ENCODE peak calls at places on chromosomes 4 and X, in five cellular contexts. H, S, Y, B and P are unnamed samples.

GRCh38 chr4:2352171-2352570 is 66.3 kb downstream of the ZFYVE28 start:
- DNase-seq in S (no peak), Y (no peak), B (no peak), H (no peak), P (peak)

GRCh38 chrX:50333308-50333707 is 128.7 kb downstream of the CCNB3 start:
- DNase-seq in Y (no peak), H (no peak), B (no peak), S (no peak), P (no peak)

GRCh38 chr4:28225005-28225404 is 1364.4 kb downstream of the STIM2 start:
- DNase-seq in H (peak), Y (peak), S (no peak), B (no peak), P (peak)

GRCh38 chr4:163558539-163559044 is 64.1 kb downstream of the TMA16 start:
- DNase-seq in Y (no peak), H (no peak), B (no peak), S (no peak), P (no peak)

GRCh38 chr4:169143335-169143734 is 127.4 kb downstream of the SH3RF1 start:
- DNase-seq in Y (no peak), H (no peak), S (no peak), B (no peak), P (no peak)

GRCh38 chr4:87901426-87901825 is 68.7 kb downstream of the MEPE start:
- DNase-seq in H (no peak), B (no peak), S (no peak), Y (no peak), P (no peak)

GRCh38 chrX:110026099-110026844 is 23.4 kb downstream of the TMEM164 start:
- DNase-seq in S (no peak), Y (no peak), B (no peak), H (no peak), P (no peak)

GRCh38 chrX:38232287-38232686 is 11.6 kb upstream of the SRPX start:
- DNase-seq in B (no peak), H (no peak), Y (no peak), S (no peak), P (no peak)

GRCh38 chrX:107429090-107429489 is 20.4 kb upstream of the FRMPD3 start:
- DNase-seq in S (peak), B (no peak), Y (no peak), H (peak), P (peak)

GRCh38 chr4:14575919-14576318 is 426.4 kb upstream of the CPEB2 start:
- DNase-seq in S (no peak), Y (no peak), H (no peak), B (no peak), P (no peak)

GRCh38 chrX:56726609-56727008 is 2.4 kb upstream of the NBDY start:
- DNase-seq in H (peak), S (peak), Y (peak), B (no peak), P (no peak)

GRCh38 chrX:7204619-7205018 is 56.7 kb upstream of the PUDP start:
- DNase-seq in B (no peak), Y (no peak), S (no peak), H (no peak), P (no peak)

GRCh38 chr4:87014284-87014782 is 79.5 kb downstream of the AFF1 start:
- DNase-seq in Y (no peak), S (no peak), H (no peak), B (no peak), P (no peak)

GRCh38 chrX:31832263-31832662 is 760.4 kb upstream of the FTHL17 start:
- DNase-seq in Y (no peak), B (no peak), H (no peak), S (no peak), P (no peak)

GRCh38 chr4:89765966-89766365 is 71.0 kb downstream of the SNCA start:
- DNase-seq in Y (no peak), B (no peak), S (no peak), H (no peak), P (no peak)

GRCh38 chr4:101356928-101357327 is 9.6 kb upstream of the PPP3CA start:
- DNase-seq in Y (no peak), B (no peak), S (peak), H (no peak), P (no peak)

GRCh38 chrX:39645059-39645895 is 452.5 kb downstream of the BCOR start:
- DNase-seq in H (no peak), Y (no peak), B (no peak), S (no peak), P (no peak)

GRCh38 chrX:100296183-100296753 is 113.8 kb downstream of the PCDH19 start:
- DNase-seq in B (no peak), H (peak), S (no peak), Y (no peak), P (peak)

GRCh38 chrX:54891573-54891972 is 29.1 kb upstream of the TRO start:
- DNase-seq in S (peak), B (no peak), H (peak), Y (peak), P (no peak)

GRCh38 chr4:66169341-66169740 is 499.1 kb upstream of the EPHA5 start:
- DNase-seq in H (peak), Y (peak), S (peak), B (no peak), P (no peak)

GRCh38 chr4:81466841-81467671 is 4.7 kb downstream of the RASGEF1B start:
- DNase-seq in H (no peak), Y (peak), S (peak), B (peak), P (peak)

GRCh38 chrX:153564047-153564606 is 34.8 kb downstream of the CCNQ start:
- DNase-seq in Y (no peak), H (no peak), B (no peak), S (peak), P (no peak)
- TF ChIP-seq SUZ12 in Y (no peak), H (no peak), B (no peak), S (no peak), P (no peak)

GRCh38 chr4:10917475-10918103 is 233.0 kb upstream of the CLNK start:
- DNase-seq in Y (no peak), S (no peak), H (no peak), B (no peak), P (no peak)
- TF ChIP-seq SUZ12 in Y (no peak), S (no peak), H (no peak), B (no peak), P (no peak)

DNA sequence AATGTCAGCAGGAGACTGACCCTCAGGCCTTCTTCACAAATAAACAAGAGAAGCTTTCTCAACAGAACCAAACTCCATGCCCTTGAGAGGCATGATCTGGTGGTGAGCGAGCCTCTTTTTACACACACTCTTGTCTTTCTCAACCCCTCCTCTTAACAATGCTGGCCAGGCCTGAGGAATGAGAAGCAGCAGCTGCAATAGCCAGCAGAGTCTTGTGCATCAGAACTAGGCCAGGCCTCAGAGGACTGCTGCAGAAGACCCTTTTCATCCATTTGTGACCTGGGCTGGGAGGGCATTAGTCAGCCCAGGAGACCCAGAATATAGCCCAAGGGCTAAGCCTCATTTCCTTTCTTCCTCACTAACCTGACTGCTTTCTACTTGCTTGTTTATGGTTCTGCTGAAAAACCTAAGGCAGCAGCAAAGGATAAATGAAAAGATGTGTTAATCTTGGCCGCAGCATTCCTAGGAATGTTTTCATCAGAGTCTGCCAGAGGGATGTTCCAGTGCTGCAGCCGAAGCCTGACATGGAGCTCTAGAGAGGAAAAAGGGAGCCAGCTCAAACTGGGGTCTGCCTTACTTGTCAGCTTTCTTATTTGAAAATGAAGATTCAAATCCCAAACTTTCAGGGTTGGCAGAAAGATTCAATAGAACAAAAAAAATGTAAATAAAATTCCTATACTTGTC is 254.7 kb upstream of the AR start:
- DNase-seq in Y (no peak), H (no peak), S (no peak), B (no peak), P (no peak)
- TF ChIP-seq SUZ12 in Y (no peak), H (no peak), S (no peak), B (no peak), P (no peak)

GRCh38 chr4:153119626-153120025 is 84.6 kb upstream of the TRIM2 start:
- DNase-seq in S (no peak), B (no peak), H (no peak), Y (no peak), P (no peak)
- TF ChIP-seq SUZ12 in S (no peak), B (no peak), H (no peak), Y (no peak), P (no peak)

DNA sequence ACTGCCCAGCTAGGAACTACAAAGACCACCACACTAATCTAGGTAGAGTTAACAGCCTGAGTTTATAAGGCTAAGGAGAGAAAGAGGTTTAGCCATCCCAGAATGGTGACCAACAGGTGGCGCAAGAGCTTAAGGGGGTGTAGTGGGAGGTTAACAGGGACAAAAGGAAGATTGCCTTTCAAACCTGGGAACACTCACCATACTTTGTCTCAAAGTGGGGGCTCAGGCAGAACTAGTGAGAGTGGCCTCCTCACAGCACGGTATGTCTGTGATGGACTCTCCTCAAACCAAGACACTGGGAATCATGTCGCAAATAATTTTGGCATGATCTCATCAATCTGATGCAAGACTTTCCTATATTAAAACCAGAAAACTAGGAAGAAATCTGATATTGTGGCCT is 23.4 kb downstream of the CCNI start:
- DNase-seq in Y (peak), H (no peak), S (peak), B (no peak), P (peak)
- TF ChIP-seq SUZ12 in Y (no peak), H (no peak), S (no peak), B (no peak), P (no peak)

GRCh38 chr4:37767546-37767945 is 58.9 kb upstream of the PGM2 start:
- DNase-seq in S (peak), Y (no peak), B (no peak), H (no peak), P (no peak)
- TF ChIP-seq SUZ12 in S (no peak), Y (no peak), B (no peak), H (no peak), P (no peak)

GRCh38 chr4:187499961-187500360 is 495.6 kb upstream of the ZFP42 start:
- DNase-seq in B (no peak), H (no peak), S (no peak), Y (no peak), P (no peak)
- TF ChIP-seq SUZ12 in B (no peak), H (no peak), S (no peak), Y (no peak), P (no peak)